ENCODE peak calls at places on chromosomes 16 and 17, in ten cellular contexts. Z is sigmoid colon, X is heart left ventricle, O is spleen, H is lower leg skin, C is A549, Q is stomach, K is tibial nerve, I is HCT116, E is IMR-90. D is an unnamed sample.

GRCh38 chr16:88442811-88443576 is 10.1 kb upstream of the ZFPM1 start:
- DNase-seq in E (peak), Q (peak), X (peak), K (peak), H (peak), Z (peak), O (peak), I (peak), C (peak), D (peak)

GRCh38 chr16:35639233-35640205 is 2180.1 kb downstream of the TP53TG3F start:
- DNase-seq in X (no peak), K (no peak), E (no peak), C (no peak), I (no peak), O (no peak), Z (no peak), Q (no peak), H (no peak), D (no peak)

GRCh38 chr16:23835390-23836077 is at the start of gene PRKCB:
- DNase-seq in I (no peak), Q (peak), H (peak), Z (peak), E (peak), C (peak), K (peak), X (peak), O (peak), D (peak)

GRCh38 chr16:88287219-88287618 is 95.5 kb upstream of the ZNF469 start:
- DNase-seq in X (no peak), H (no peak), Q (no peak), C (no peak), I (peak), K (no peak), Z (no peak), E (no peak), O (no peak), D (no peak)

GRCh38 chr17:43856141-43856540 is 9.2 kb downstream of the CD300LG start:
- DNase-seq in O (no peak), C (no peak), E (no peak), Q (no peak), I (no peak), X (no peak), K (no peak), H (no peak), Z (no peak), D (no peak)

GRCh38 chr17:38339891-38340290 is 3.9 kb downstream of the GPR179 start:
- DNase-seq in O (no peak), Q (no peak), C (no peak), Z (no peak), K (no peak), E (peak), H (no peak), X (no peak), I (no peak), D (no peak)

GRCh38 chr17:59839646-59840328 is 53.0 kb downstream of the TUBD1 start:
- DNase-seq in Z (no peak), Q (no peak), X (no peak), O (no peak), C (no peak), H (no peak), E (no peak), I (no peak), K (no peak), D (no peak)

GRCh38 chr17:69525920-69526841 is 111.7 kb downstream of the MAP2K6 start:
- DNase-seq in H (no peak), Q (peak), X (no peak), C (peak), I (peak), Z (peak), O (no peak), K (no peak), E (peak), D (no peak)

GRCh38 chr17:50328360-50328759 is 17.6 kb upstream of the XYLT2 start:
- DNase-seq in H (no peak), I (no peak), E (no peak), X (no peak), C (no peak), O (no peak), Q (no peak), K (no peak), Z (no peak), D (no peak)

GRCh38 chr16:21985524-21985923 is 15.4 kb downstream of the PDZD9 start:
- DNase-seq in E (no peak), Z (no peak), I (no peak), Q (no peak), X (no peak), K (no peak), O (no peak), H (no peak), C (no peak), D (no peak)

GRCh38 chr16:57150682-57151330 is 35.0 kb downstream of the PSME3IP1 start:
- DNase-seq in I (no peak), K (no peak), C (no peak), E (peak), H (peak), Q (peak), Z (peak), X (no peak), O (peak), D (no peak)

GRCh38 chr16:83441523-83441922 is 366.3 kb upstream of the HSBP1 start:
- DNase-seq in H (no peak), K (no peak), Z (no peak), X (no peak), C (no peak), E (peak), I (no peak), O (no peak), Q (no peak), D (no peak)

GRCh38 chr17:8503368-8503767 is 67.7 kb downstream of the NDEL1 start:
- DNase-seq in C (no peak), O (no peak), Z (no peak), Q (no peak), E (no peak), K (peak), X (peak), I (no peak), H (peak), D (no peak)

GRCh38 chr16:67242138-67242730 is 5.0 kb downstream of the FHOD1 start:
- DNase-seq in C (no peak), X (peak), I (no peak), K (no peak), Z (no peak), Q (no peak), O (peak), E (no peak), H (no peak), D (no peak)

GRCh38 chr17:81094224-81094743 is 59.3 kb downstream of the BAIAP2 start:
- DNase-seq in Q (no peak), E (no peak), C (no peak), Z (no peak), K (no peak), O (no peak), I (no peak), H (no peak), X (no peak), D (no peak)
- H3K4me3 ChIP-seq in Q (no peak), E (no peak), C (no peak), Z (no peak), K (no peak), O (no peak), I (peak), H (no peak), X (no peak), D (no peak)

GRCh38 chr16:68264128-68265077 is at the start of gene SLC7A6:
- DNase-seq in I (peak), C (peak), K (peak), Q (peak), Z (peak), H (peak), O (peak), X (peak), E (peak), D (peak)
- TF ChIP-seq POLR2A in I (peak), C (peak), K (peak), Q (no peak), Z (no peak), H (no peak), O (no peak), X (peak), E (peak), D (no peak)

DNA sequence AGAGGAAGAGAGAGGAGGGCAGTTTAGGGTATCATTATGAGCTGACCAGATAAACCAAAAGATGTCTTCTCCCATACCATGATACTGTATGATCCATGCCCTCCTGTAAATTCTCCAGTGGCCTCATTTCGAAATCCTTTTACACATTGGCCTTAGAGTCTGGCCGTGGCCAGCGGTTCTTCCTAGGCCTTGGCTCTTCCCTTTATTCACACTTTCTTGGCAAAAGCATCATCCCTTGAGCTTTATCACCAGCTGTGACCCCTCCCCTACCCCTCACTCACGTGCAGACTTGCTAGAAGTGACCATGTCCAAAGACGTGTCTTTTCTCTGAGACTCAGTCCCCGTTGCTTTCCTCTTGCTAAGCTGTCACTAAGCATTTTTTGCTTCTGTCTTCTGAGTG is 22.8 kb downstream of the KATNIP start:
- DNase-seq in X (no peak), K (no peak), H (no peak), Q (no peak), Z (peak), C (no peak), E (no peak), I (no peak), O (no peak), D (no peak)
- H3K4me3 ChIP-seq in X (no peak), K (no peak), H (no peak), Q (no peak), Z (no peak), C (no peak), E (no peak), I (no peak), O (no peak), D (no peak)

GRCh38 chr16:69909760-69910159 is 41.4 kb upstream of the CLEC18A start:
- DNase-seq in H (no peak), I (no peak), Q (no peak), Z (no peak), E (no peak), O (no peak), X (no peak), K (no peak), C (no peak), D (no peak)

GRCh38 chr16:69909043-69909442 is 42.1 kb upstream of the CLEC18A start:
- DNase-seq in I (no peak), O (no peak), E (no peak), K (no peak), Z (no peak), Q (no peak), C (no peak), X (no peak), H (no peak), D (no peak)

GRCh38 chr16:69905171-69905555 is 46.0 kb upstream of the CLEC18A start:
- DNase-seq in O (no peak), C (no peak), X (no peak), E (no peak), Q (no peak), I (no peak), K (no peak), Z (no peak), H (no peak), D (no peak)

GRCh38 chr16:69904495-69905170 is 46.5 kb upstream of the CLEC18A start:
- DNase-seq in I (no peak), H (peak), Z (no peak), X (no peak), O (no peak), E (no peak), C (no peak), K (no peak), Q (peak), D (no peak)

GRCh38 chr16:69906838-69907301 is 44.3 kb upstream of the CLEC18A start:
- DNase-seq in Q (no peak), C (no peak), H (no peak), Z (no peak), O (no peak), I (no peak), X (no peak), K (no peak), E (peak), D (no peak)
- TF ChIP-seq POLR2A in Q (no peak), C (no peak), H (no peak), Z (no peak), O (no peak), I (no peak), X (no peak), K (no peak), E (no peak), D (no peak)

GRCh38 chr17:12985431-12986285 is 32.2 kb downstream of the ELAC2 start:
- DNase-seq in H (no peak), E (peak), I (no peak), K (no peak), Z (no peak), X (peak), Q (no peak), O (no peak), C (no peak), D (no peak)
- H3K4me3 ChIP-seq in H (no peak), E (no peak), I (no peak), K (no peak), Z (no peak), X (no peak), Q (no peak), O (no peak), C (no peak), D (no peak)

DNA sequence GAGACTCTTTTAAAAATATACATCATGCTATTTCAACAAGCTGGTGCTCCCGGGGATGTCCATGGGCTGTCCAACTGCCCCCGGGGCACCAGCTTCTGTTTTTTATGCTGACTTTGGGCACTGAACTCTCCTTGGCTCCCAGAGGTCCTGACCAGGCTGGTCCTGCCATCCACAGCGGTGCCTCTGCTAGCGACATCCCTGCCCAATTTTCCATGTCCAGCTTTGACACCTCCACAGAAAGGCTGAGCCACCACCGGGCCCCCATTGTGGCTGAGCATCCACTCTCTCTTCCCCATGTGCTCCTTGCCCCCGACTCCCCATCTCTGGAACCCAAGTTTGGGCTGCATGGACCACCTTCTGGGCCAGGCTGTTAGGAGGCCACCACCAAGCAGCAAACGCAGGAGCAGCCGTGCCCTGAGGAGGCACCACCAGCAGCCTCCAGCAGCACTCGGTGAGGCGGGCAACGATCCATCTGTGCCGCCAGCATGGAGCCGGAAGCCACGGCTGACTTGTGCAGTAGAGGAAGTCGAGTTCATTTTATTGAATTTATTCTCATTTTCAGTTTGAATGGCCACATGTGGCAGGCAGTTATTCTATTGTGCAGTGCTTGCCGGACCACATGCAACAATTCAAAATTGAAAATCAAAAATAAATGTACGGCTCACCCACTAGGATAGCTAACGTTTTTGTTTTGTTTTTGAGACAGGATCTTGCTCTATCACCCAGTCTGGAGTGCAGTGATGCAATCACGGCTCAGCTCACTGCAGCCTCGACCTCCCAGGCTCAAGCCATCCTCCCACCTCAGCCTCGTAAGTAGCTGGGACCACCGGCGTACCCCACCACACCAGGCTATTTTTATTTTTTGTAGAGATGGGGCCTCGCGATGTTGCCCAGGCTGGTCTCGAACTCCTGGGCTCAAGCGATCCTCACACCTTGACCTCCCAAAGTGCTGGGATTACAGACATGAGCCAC is 2.8 kb upstream of the MEAK7 start:
- DNase-seq in Q (no peak), O (peak), C (no peak), H (peak), E (no peak), Z (no peak), X (no peak), I (no peak), K (no peak), D (no peak)
- TF ChIP-seq POLR2A in Q (no peak), O (no peak), C (no peak), H (no peak), E (no peak), Z (no peak), X (no peak), I (no peak), K (no peak), D (no peak)

GRCh38 chr17:78715000-78715771 is 66.9 kb downstream of the CYTH1 start:
- DNase-seq in E (no peak), X (no peak), H (no peak), O (no peak), Q (peak), K (no peak), C (no peak), I (no peak), Z (no peak), D (no peak)
- H3K4me3 ChIP-seq in E (no peak), X (no peak), H (no peak), O (no peak), Q (no peak), K (no peak), C (no peak), I (no peak), Z (no peak), D (no peak)